ENCODE peak calls at places on chromosomes 2 and 18, in nine cellular contexts. I, F, R, V, Z, O, W, N and E are unnamed samples.

GRCh38 chr2:214481204-214481603 is 70.3 kb downstream of the VWC2L start:
- DNase-seq in I (peak), R (peak), F (peak), W (peak), V (no peak), Z (no peak), N (no peak), O (no peak), E (peak)

GRCh38 chr2:202871161-202872141 is at the start of gene ICA1L:
- DNase-seq in R (peak), I (peak), V (no peak), O (peak), F (peak), N (peak), W (peak), Z (peak), E (peak)

GRCh38 chr2:219983836-219984235 is 356.4 kb downstream of the SLC4A3 start:
- DNase-seq in F (peak), Z (no peak), N (no peak), V (no peak), W (no peak), O (no peak), R (no peak), I (no peak), E (no peak)

GRCh38 chr2:165745916-165746315 is 48.1 kb downstream of the GALNT3 start:
- DNase-seq in V (no peak), Z (no peak), R (no peak), W (no peak), N (no peak), F (peak), O (no peak), I (no peak), E (no peak)

GRCh38 chr2:151297882-151298281 is 8.4 kb upstream of the NMI start:
- DNase-seq in V (no peak), O (no peak), N (no peak), F (no peak), R (no peak), Z (no peak), W (no peak), I (no peak), E (no peak)

GRCh38 chr2:108922141-108922915 is 66.7 kb downstream of the EDAR start:
- DNase-seq in R (no peak), F (peak), W (no peak), V (no peak), I (no peak), Z (no peak), N (no peak), O (no peak), E (no peak)

GRCh38 chr2:85536479-85536878 is 2.5 kb upstream of the MAT2A start:
- DNase-seq in V (no peak), W (no peak), R (peak), I (peak), Z (no peak), O (no peak), N (no peak), F (peak), E (peak)

GRCh38 chr2:231411871-231412615 is 16.5 kb downstream of the B3GNT7 start:
- DNase-seq in Z (peak), W (peak), I (peak), R (peak), O (peak), F (peak), N (peak), V (no peak), E (peak)

GRCh38 chr18:41681138-41681881 is 273.7 kb upstream of the PIK3C3 start:
- DNase-seq in Z (no peak), V (no peak), W (no peak), O (no peak), I (no peak), F (peak), R (no peak), N (no peak), E (peak)

GRCh38 chr2:102185347-102185746 is 1.5 kb upstream of the IL1RL2 start:
- DNase-seq in Z (no peak), W (no peak), I (no peak), V (no peak), R (no peak), N (no peak), F (no peak), O (no peak), E (no peak)